ENCODE peak calls at places on chromosome 21, in five cellular contexts. O is IMR-90, Q is mesenchymal stem cell, P is H1, K is trophoblast cell. L is an unnamed sample.

GRCh38 chr21:45588861-45589491 is 46.7 kb upstream of the SLC19A1 start:
- DNase-seq in O (no peak), Q (no peak), P (no peak), K (no peak), L (no peak)

GRCh38 chr21:27425172-27425571 is 458.3 kb upstream of the ADAMTS5 start:
- DNase-seq in O (no peak), Q (no peak), P (no peak), K (peak; percentile 80), L (no peak)

GRCh38 chr21:44365251-44365966 is 12.0 kb downstream of the TRPM2 start:
- DNase-seq in O (no peak), Q (no peak), P (no peak), K (no peak), L (no peak)

GRCh38 chr21:18499761-18500376 is 96.3 kb upstream of the TMPRSS15 start:
- DNase-seq in O (peak; percentile 13), Q (peak; percentile 53), P (no peak), K (peak; percentile 64), L (peak; percentile 56)

GRCh38 chr21:24825348-24825747 is 781.9 kb downstream of the MRPL39 start:
- DNase-seq in O (no peak), Q (no peak), P (no peak), K (no peak), L (no peak)

GRCh38 chr21:33229776-33230517 is at the start of gene IFNAR2:
- DNase-seq in O (peak; percentile 39), Q (peak; percentile 70), P (peak; percentile 27), K (peak; percentile 84), L (peak; percentile 76)

GRCh38 chr21:26070822-26071425 is 99.6 kb downstream of the APP start:
- DNase-seq in O (peak; percentile 45), Q (peak; percentile 85), P (no peak), K (peak; percentile 23), L (no peak)

GRCh38 chr21:46080171-46081021 is 17.5 kb upstream of the COL6A2 start:
- DNase-seq in O (no peak), Q (no peak), P (no peak), K (no peak), L (no peak)

GRCh38 chr21:14308234-14308633 is 74.7 kb downstream of the HSPA13 start:
- DNase-seq in O (no peak), Q (no peak), P (no peak), K (no peak), L (no peak)

GRCh38 chr21:32474179-32475059 is 61.9 kb downstream of the EVA1C start:
- DNase-seq in O (no peak), Q (no peak), P (no peak), K (no peak), L (no peak)

GRCh38 chr21:38733973-38734546 is 71.7 kb upstream of the ETS2 start:
- DNase-seq in O (peak; percentile 80), Q (peak; percentile 91), P (peak; percentile 54), K (peak; percentile 99), L (peak; percentile 85)

GRCh38 chr21:45253180-45253579 is 34.5 kb downstream of the POFUT2 start:
- DNase-seq in O (peak; percentile 39), Q (peak; percentile 57), P (no peak), K (no peak), L (no peak)

GRCh38 chr21:33031152-33031551 is 5.4 kb downstream of the OLIG2 start:
- DNase-seq in O (no peak), Q (no peak), P (no peak), K (no peak), L (no peak)

GRCh38 chr21:44994016-44994365 is 54.2 kb downstream of the SLX9 start:
- DNase-seq in O (no peak), Q (no peak), P (no peak), K (no peak), L (no peak)

GRCh38 chr21:45550552-45551210 is 8.4 kb upstream of the SLC19A1 start:
- DNase-seq in O (no peak), Q (no peak), P (no peak), K (no peak), L (no peak)

GRCh38 chr21:46194374-46195334 is 10.4 kb upstream of the SPATC1L start:
- DNase-seq in O (no peak), Q (no peak), P (no peak), K (no peak), L (no peak)

GRCh38 chr21:39014751-39015150 is 168.5 kb downstream of the PSMG1 start:
- DNase-seq in O (peak; percentile 99), Q (peak; percentile 99), P (no peak), K (peak; percentile 75), L (no peak)

GRCh38 chr21:45109831-45110492 is 35.6 kb downstream of the ADARB1 start:
- DNase-seq in O (no peak), Q (peak; percentile 56), P (no peak), K (no peak), L (no peak)

GRCh38 chr21:26061437-26061836 is 109.1 kb downstream of the APP start:
- DNase-seq in O (peak; percentile 71), Q (peak; percentile 92), P (no peak), K (peak; percentile 50), L (no peak)

GRCh38 chr21:44911066-44911383 is 9.7 kb downstream of the ITGB2 start:
- DNase-seq in O (no peak), Q (no peak), P (no peak), K (no peak), L (no peak)

GRCh38 chr21:44974676-44975075 is 34.8 kb downstream of the SLX9 start:
- DNase-seq in O (no peak), Q (no peak), P (no peak), K (no peak), L (no peak)

GRCh38 chr21:35506352-35506751 is 457.2 kb upstream of the RUNX1 start:
- DNase-seq in O (no peak), Q (no peak), P (no peak), K (no peak), L (no peak)

GRCh38 chr21:34688145-34688544 is 19.4 kb downstream of the CLIC6 start:
- DNase-seq in O (no peak), Q (no peak), P (no peak), K (peak; percentile 58), L (no peak)

GRCh38 chr21:31335957-31336738 is 7.9 kb downstream of the TIAM1 start:
- DNase-seq in O (peak; percentile 95), Q (peak; percentile 84), P (no peak), K (peak; percentile 99), L (no peak)

GRCh38 chr21:44013380-44014088 is 1.4 kb downstream of the TRAPPC10 start:
- DNase-seq in O (peak; percentile 4), Q (peak; percentile 69), P (no peak), K (peak; percentile 76), L (no peak)

DNA sequence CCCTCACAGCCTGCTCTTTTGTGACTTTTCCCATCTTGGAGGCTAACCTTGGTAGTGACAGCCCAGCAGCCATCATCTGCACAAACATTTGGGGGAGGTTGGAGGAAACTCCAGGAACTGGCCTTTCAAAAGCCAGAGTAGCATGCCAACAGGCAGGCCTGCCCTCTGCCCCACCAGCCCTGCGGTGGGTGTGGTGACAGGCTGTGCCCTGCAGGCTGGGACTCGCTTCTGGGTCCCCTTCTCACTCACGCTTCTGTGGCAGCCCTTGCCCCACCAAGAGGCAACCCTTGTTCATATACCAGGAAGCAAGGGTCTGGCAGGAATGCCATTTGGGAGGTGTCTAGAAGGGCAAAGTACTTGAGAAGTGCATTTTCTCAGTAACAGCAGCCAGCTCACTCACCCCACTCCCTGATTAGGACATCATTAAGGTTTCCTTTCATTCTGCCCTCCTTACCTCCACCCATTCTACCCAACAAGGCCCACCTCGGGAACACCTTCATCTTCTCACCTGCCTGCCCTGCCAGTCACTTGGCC is 20.8 kb upstream of the FAM3B start:
- DNase-seq in O (no peak), Q (no peak), P (no peak), K (no peak), L (no peak)
- H3K4me3 ChIP-seq in O (no peak overlapping the region), Q (no peak overlapping the region), P (no peak overlapping the region), K (no peak overlapping the region), L (no peak overlapping the region)

DNA sequence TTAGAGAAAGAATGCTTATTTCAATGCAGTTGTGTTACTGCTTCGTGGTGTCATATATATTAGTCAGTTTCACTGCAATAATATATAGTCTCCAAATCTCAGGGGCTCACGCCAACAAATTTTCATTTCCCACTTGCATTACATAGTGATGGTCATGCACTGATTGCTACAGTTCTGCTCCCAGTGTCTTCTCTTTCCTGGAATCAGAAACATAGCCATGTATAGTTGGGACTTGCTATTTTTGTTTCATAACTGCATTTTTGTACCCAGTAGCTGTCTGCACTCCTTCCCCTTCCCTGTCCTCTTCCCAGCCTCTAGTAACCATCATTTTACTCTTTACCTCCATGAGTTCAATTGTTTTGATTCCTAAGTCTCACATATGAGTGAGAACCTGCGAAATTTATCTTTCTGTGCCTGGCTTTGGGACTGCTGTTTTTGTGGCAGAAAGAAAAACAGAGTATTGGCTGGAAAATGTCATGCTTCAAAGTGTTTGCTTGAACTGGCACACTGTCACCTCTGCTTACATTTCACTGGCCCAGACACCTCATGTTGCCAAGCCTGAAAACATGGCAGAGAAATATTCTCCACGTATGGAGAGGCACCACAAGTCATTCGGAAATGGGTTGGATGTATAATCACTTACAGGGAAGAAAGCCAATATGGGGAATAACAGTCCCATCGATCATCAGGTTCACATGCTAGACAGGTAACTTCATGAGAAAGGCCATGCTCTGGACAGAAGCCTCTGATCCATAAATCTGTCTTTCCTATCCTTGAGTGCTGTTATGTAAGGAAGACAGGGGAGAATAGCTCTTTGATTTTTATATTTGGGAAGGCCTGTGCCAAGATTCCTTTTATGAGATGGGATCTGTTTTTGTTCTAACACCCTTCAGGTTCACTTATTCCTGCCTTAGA is 60.4 kb upstream of the BACH1 start:
- DNase-seq in O (peak; percentile 54), Q (no peak), P (no peak), K (peak; percentile 49), L (no peak)
- H2AFZ ChIP-seq in O (no peak overlapping the region), Q (no peak overlapping the region), P (no peak overlapping the region), K (no peak overlapping the region), L (no peak overlapping the region)

GRCh38 chr21:42924433-42924751 is 1.0 kb downstream of the ERVH48-1 start:
- DNase-seq in O (no peak), Q (no peak), P (no peak), K (peak; percentile 46), L (no peak)

GRCh38 chr21:42921912-42922311 is 3.5 kb downstream of the ERVH48-1 start:
- DNase-seq in O (no peak), Q (no peak), P (no peak), K (no peak), L (no peak)

GRCh38 chr21:42922918-42923317 is 2.5 kb downstream of the ERVH48-1 start:
- DNase-seq in O (no peak), Q (no peak), P (no peak), K (no peak), L (no peak)

GRCh38 chr21:42925114-42925907 is at the start of gene ERVH48-1:
- DNase-seq in O (peak; percentile 11), Q (peak; percentile 58), P (no peak), K (peak; percentile 97), L (no peak)

GRCh38 chr21:42923553-42924432 is 1.6 kb downstream of the ERVH48-1 start:
- DNase-seq in O (peak; percentile 86), Q (peak; percentile 89), P (peak; percentile 88), K (peak; percentile 95), L (peak; percentile 81)
- H2AK5ac ChIP-seq in O (peak overlapping the region; percentile 89), Q (peak overlapping the region; percentile 94), P (peak overlapping the region; percentile 96), K (peak overlapping the region; percentile 83), L (no peak overlapping the region)

DNA sequence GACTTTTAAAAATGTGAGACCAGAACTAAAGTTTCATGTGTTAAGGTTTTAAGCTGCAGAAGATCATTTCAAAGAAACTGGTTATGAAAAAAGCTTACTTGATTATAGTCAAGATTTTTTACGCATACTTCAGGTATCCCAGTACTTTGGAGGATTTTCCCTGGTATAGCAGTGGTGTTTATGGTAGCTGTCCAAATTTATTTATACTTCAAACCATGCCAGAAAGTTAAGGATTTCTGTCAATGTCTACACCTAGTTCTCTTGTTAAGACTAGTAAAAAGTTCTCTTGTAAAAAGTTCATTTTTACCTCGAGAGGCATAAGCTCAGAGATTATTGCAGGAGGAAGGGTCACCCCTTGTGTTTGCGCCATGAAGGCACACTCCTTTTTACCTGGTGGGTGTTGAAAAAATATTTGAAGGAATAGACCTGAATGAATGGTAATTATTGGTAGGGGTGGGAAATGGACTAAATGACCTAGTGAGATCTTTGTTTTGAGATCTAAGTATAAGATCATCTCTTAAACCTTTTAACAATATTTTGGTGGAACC is 2.8 kb downstream of the DYRK1A start:
- DNase-seq in O (no peak), Q (no peak), P (no peak), K (no peak), L (no peak)
- H3K4me3 ChIP-seq in O (peak overlapping the region; percentile 6), Q (peak overlapping the region; percentile 92), P (peak overlapping the region; percentile 7), K (no peak overlapping the region), L (peak overlapping the region; percentile 97)